ENCODE peak calls at places on chromosomes 12 and 14, in seven cellular contexts. P is neural crest cell, M is foreskin fibroblast, Z is WTC11, O is fibroblast of mammary gland, X is MM.1S, W is DND-41. S is an unnamed sample.

GRCh38 chr14:70909788-70910614 is 2.7 kb downstream of the PCNX1 start:
- DNase-seq in P (no peak), M (no peak), Z (no peak), O (no peak), X (no peak), W (no peak), S (no peak)

GRCh38 chr12:101181776-101182175 is 28.3 kb downstream of the SLC5A8 start:
- DNase-seq in P (no peak), M (no peak), Z (no peak), O (peak), X (no peak), W (no peak), S (no peak)

GRCh38 chr14:100617715-100618693 is 30.8 kb upstream of the BEGAIN start:
- DNase-seq in P (no peak), M (no peak), Z (no peak), O (no peak), X (no peak), W (peak), S (no peak)

GRCh38 chr12:132178801-132179401 is 34.6 kb downstream of the NOC4L start:
- DNase-seq in P (no peak), M (no peak), Z (peak), O (no peak), X (no peak), W (no peak), S (no peak)

GRCh38 chr14:65664436-65664835 is 251.9 kb downstream of the FUT8 start:
- DNase-seq in P (no peak), M (no peak), Z (no peak), O (no peak), X (peak), W (no peak), S (no peak)

GRCh38 chr14:103623883-103624482 is 5.0 kb upstream of the KLC1 start:
- DNase-seq in P (no peak), M (no peak), Z (no peak), O (no peak), X (no peak), W (no peak), S (peak)

GRCh38 chr14:73712540-73713141 is 1.5 kb downstream of the PNMA1 start:
- DNase-seq in P (no peak), M (peak), Z (no peak), O (no peak), X (no peak), W (peak), S (no peak)

GRCh38 chr12:51828951-51829581 is 19.5 kb downstream of the FIGNL2 start:
- DNase-seq in P (no peak), M (no peak), Z (peak), O (no peak), X (no peak), W (no peak), S (no peak)

GRCh38 chr14:95140060-95140858 is 17.1 kb downstream of the DICER1 start:
- DNase-seq in P (no peak), M (peak), Z (no peak), O (peak), X (no peak), W (no peak), S (no peak)

GRCh38 chr12:54052745-54053624 is 650 bp upstream of the HOXC4 start:
- DNase-seq in P (no peak), M (no peak), Z (peak), O (peak), X (no peak), W (peak), S (no peak)

GRCh38 chr12:24854908-24855307 is 94.0 kb downstream of the BCAT1 start:
- DNase-seq in P (no peak), M (no peak), Z (no peak), O (no peak), X (no peak), W (no peak), S (no peak)

GRCh38 chr12:123471374-123472068 is 13.6 kb downstream of the SNRNP35 start:
- DNase-seq in P (no peak), M (peak), Z (no peak), O (peak), X (no peak), W (no peak), S (no peak)

GRCh38 chr12:41701943-41702601 is 442.6 kb downstream of the GXYLT1 start:
- DNase-seq in P (no peak), M (no peak), Z (no peak), O (no peak), X (no peak), W (no peak), S (no peak)

GRCh38 chr14:59363545-59364226 is 101.5 kb downstream of the GPR135 start:
- DNase-seq in P (no peak), M (peak), Z (no peak), O (peak), X (no peak), W (no peak), S (no peak)

GRCh38 chr12:118374909-118375308 is 1.4 kb upstream of the SUDS3 start:
- DNase-seq in P (no peak), M (peak), Z (no peak), O (peak), X (no peak), W (no peak), S (no peak)

GRCh38 chr12:102501773-102502172 is 21.4 kb upstream of the IGF1 start:
- DNase-seq in P (no peak), M (no peak), Z (no peak), O (no peak), X (no peak), W (no peak), S (no peak)

GRCh38 chr12:46675736-46676135 is 150.1 kb downstream of the SLC38A4 start:
- DNase-seq in P (no peak), M (peak), Z (peak), O (peak), X (peak), W (no peak), S (peak)

GRCh38 chr14:68683326-68683725 is 109.5 kb downstream of the ZFP36L1 start:
- DNase-seq in P (no peak), M (no peak), Z (no peak), O (peak), X (no peak), W (no peak), S (no peak)

GRCh38 chr14:66099931-66100330 is 386.2 kb upstream of the CCDC196 start:
- DNase-seq in P (no peak), M (no peak), Z (no peak), O (no peak), X (no peak), W (no peak), S (no peak)

GRCh38 chr12:178715-179109 is 35.2 kb downstream of the SLC6A12 start:
- DNase-seq in P (no peak), M (no peak), Z (no peak), O (no peak), X (no peak), W (no peak), S (no peak)

GRCh38 chr12:105968025-105968424 is 170.7 kb downstream of the NUAK1 start:
- DNase-seq in P (no peak), M (no peak), Z (no peak), O (no peak), X (no peak), W (no peak), S (no peak)
- TF ChIP-seq CTCF in P (peak), M (no peak), Z (no peak), O (no peak), X (no peak), W (no peak), S (no peak)

DNA sequence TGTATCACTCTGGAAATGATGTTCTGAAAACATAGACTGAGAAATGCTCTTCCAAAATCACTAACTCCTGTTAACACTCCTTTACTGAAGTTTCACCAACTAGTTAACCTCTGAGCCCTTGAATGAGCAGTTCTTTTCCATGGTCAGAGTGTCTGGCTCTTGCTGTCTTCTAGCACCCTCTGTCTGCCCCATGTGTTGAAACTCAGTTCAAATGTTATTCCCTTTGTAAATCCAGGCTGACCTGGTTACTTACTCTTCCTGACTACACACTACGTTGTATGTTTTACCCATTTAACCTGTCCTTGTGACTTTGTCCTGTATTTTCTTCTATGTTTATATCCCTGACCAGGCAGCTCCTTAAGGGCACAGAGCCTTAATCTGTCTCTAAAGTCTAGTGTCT is 388.9 kb upstream of the RPL10L start:
- DNase-seq in P (no peak), M (no peak), Z (no peak), O (peak), X (peak), W (no peak), S (peak)
- TF ChIP-seq CTCF in P (peak), M (no peak), Z (no peak), O (no peak), X (peak), W (no peak), S (peak)

GRCh38 chr12:6688543-6688999 is 604 bp downstream of the ZNF384 start:
- DNase-seq in P (no peak), M (no peak), Z (no peak), O (no peak), X (peak), W (no peak), S (no peak)

GRCh38 chr12:6692888-6693287 is 3.7 kb upstream of the ZNF384 start:
- DNase-seq in P (no peak), M (no peak), Z (no peak), O (no peak), X (no peak), W (no peak), S (no peak)

GRCh38 chr12:6685814-6686213 is 3.4 kb downstream of the ZNF384 start:
- DNase-seq in P (no peak), M (no peak), Z (no peak), O (no peak), X (no peak), W (no peak), S (no peak)

GRCh38 chr12:6691473-6691872 is 2.3 kb upstream of the ZNF384 start:
- DNase-seq in P (no peak), M (peak), Z (no peak), O (peak), X (no peak), W (no peak), S (no peak)

DNA sequence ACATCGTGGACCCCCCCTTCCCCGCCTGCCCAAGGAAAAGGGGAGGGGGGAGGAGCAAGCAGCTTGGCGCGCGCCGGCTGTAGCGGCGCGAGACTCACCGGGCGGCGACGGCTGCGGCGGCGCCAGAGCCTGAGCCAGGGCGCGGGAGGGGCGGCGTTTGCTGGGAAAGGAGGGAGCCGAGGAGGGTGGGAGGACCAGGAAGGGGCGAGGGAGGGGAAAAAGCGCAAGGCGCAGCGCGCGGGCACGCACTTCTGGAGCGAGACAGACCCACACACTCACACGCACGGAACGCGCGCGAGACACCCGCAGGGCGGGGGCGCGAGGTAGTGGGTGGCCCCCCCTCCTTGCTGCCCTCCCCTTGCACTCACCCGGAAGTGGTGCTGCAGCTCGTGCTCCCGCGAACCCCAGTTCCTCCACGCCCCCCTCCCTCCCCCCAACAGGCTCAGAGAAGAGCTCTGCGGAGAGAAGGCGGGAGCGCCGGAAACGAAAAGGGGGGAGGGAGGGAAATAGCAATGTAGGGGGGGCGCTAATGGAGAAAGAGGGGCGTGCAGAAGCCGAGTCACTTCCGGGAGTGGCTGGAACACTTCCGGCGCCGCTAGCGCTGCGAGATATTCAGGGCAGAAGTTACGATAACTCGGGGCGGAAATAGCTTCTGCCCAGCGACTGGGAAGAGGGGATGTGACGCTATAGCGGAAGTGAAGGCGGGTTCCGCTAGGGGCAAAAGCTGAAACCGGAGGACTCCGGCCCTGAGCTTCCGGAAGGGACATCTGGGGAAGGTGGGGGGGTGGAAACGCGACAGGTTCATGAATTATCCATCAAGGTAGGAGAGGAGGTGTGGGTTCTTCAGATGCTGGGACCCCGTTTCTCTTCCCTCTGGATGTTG is at the start of gene ZNF384:
- DNase-seq in P (peak), M (peak), Z (peak), O (peak), X (peak), W (peak), S (peak)
- TF ChIP-seq CTCF in P (peak), M (no peak), Z (no peak), O (no peak), X (no peak), W (peak), S (no peak)

DNA sequence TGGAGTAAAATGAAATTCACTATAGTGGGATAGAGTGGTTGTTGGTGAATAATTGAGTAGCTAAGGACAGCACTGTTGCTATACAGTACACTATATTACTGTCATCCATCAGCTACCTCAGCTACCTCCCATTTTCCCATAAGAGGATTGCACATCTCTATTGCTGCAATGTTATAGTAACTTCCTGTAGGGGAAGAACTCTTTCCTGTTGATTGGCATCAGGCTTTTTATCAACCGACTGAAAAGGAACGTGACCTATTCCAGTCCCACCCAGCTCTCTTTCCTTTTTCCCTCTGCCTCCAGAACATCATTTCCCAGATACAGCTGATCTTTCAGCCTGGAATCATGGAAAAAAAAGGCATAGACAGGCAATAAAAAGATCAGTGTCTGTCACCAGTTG is 117.4 kb downstream of the ADAMTS20 start:
- DNase-seq in P (no peak), M (no peak), Z (no peak), O (no peak), X (no peak), W (no peak), S (no peak)
- TF ChIP-seq CTCF in P (no peak), M (no peak), Z (no peak), O (no peak), X (no peak), W (no peak), S (no peak)

GRCh38 chr14:20989464-20989786 is 355 bp upstream of the METTL17 start:
- DNase-seq in P (no peak), M (no peak), Z (no peak), O (no peak), X (no peak), W (no peak), S (no peak)

GRCh38 chr14:20986811-20987210 is 3.0 kb upstream of the METTL17 start:
- DNase-seq in P (no peak), M (peak), Z (no peak), O (peak), X (no peak), W (no peak), S (no peak)

GRCh38 chr14:20988717-20989116 is 1.1 kb upstream of the METTL17 start:
- DNase-seq in P (no peak), M (peak), Z (no peak), O (peak), X (no peak), W (no peak), S (no peak)

GRCh38 chr14:20989787-20990600 is at the start of gene METTL17:
- DNase-seq in P (peak), M (peak), Z (peak), O (peak), X (peak), W (peak), S (peak)
- TF ChIP-seq CTCF in P (peak), M (peak), Z (no peak), O (peak), X (peak), W (peak), S (peak)

DNA sequence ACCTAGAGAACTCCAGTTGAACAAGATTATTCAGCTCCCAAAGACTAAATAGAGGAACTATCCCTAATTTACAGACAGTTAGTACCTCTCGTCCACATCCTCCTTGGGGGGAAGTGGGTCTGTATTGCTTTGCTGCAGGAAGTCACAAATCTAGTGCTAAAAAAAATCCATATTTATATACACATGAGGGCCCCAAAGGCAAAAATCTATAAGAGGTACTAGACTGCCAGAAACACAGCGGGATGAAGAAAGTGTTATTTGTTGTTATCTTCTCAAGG is 190.1 kb downstream of the TTC8 start:
- DNase-seq in P (no peak), M (no peak), Z (no peak), O (no peak), X (no peak), W (no peak), S (no peak)
- TF ChIP-seq CTCF in P (no peak), M (no peak), Z (no peak), O (no peak), X (no peak), W (no peak), S (no peak)

GRCh38 chr12:127745466-127746220 is 521.3 kb upstream of the TMEM132C start:
- DNase-seq in P (no peak), M (no peak), Z (no peak), O (no peak), X (no peak), W (no peak), S (no peak)
- TF ChIP-seq CTCF in P (no peak), M (no peak), Z (no peak), O (no peak), X (no peak), W (no peak), S (no peak)